ENCODE peak calls at places on chromosomes 12 and 14, in seven cellular contexts. F is lower leg skin; H is AG04450; R is PC-9; I is CD8-positive, alpha-beta T cell; W is AG10803; G is fibroblast of lung. V is an unnamed sample.

GRCh38 chr12:94805749-94806148 is 155.4 kb upstream of the TMCC3 start:
- DNase-seq in W (peak), F (no peak), I (no peak), H (no peak), G (peak), R (no peak), V (peak)

GRCh38 chr12:72030272-72030671 is 91.6 kb downstream of the TPH2 start:
- DNase-seq in I (no peak), R (no peak), G (no peak), H (no peak), W (no peak), F (no peak), V (no peak)

GRCh38 chr14:104080557-104081492 is 4.7 kb upstream of the ASPG start:
- DNase-seq in W (no peak), R (no peak), H (no peak), F (no peak), G (no peak), I (no peak), V (no peak)

GRCh38 chr12:108577458-108577857 is 15.1 kb downstream of the ISCU start:
- DNase-seq in I (no peak), R (no peak), W (no peak), G (no peak), F (no peak), H (no peak), V (no peak)

GRCh38 chr12:124774054-124774461 is 89.6 kb downstream of the SCARB1 start:
- DNase-seq in I (no peak), G (no peak), R (no peak), H (no peak), W (no peak), F (no peak), V (no peak)

GRCh38 chr12:96208801-96209534 is 14.8 kb downstream of the ELK3 start:
- DNase-seq in R (no peak), W (no peak), F (no peak), G (no peak), H (no peak), I (no peak), V (no peak)

GRCh38 chr12:112992541-112993398 is 14.5 kb downstream of the OAS2 start:
- DNase-seq in H (peak), I (peak), G (peak), F (no peak), W (peak), R (peak), V (peak)

GRCh38 chr12:120702629-120703028 is 7.6 kb upstream of the UNC119B start:
- DNase-seq in I (no peak), H (no peak), F (no peak), W (no peak), R (no peak), G (no peak), V (no peak)

GRCh38 chr14:27672047-27672446 is 1074.2 kb upstream of the NOVA1 start:
- DNase-seq in H (no peak), W (no peak), I (no peak), F (no peak), G (peak), R (no peak), V (no peak)

GRCh38 chr12:108457006-108457733 is 57.9 kb upstream of the FICD start:
- DNase-seq in H (no peak), G (peak), F (no peak), W (peak), I (no peak), R (no peak), V (peak)

GRCh38 chr12:118979763-118980406 is 1.5 kb upstream of the SRRM4 start:
- DNase-seq in R (peak), G (peak), W (peak), I (no peak), H (no peak), F (no peak), V (peak)

GRCh38 chr14:90521930-90522483 is 125.2 kb downstream of the CALM1 start:
- DNase-seq in R (no peak), H (no peak), W (no peak), F (no peak), I (no peak), G (no peak), V (no peak)

GRCh38 chr14:40268236-40268635 is 836.0 kb upstream of the FBXO33 start:
- DNase-seq in G (no peak), R (no peak), H (no peak), I (no peak), F (no peak), W (no peak), V (no peak)

GRCh38 chr14:45728448-45729225 is 475.6 kb upstream of the MIS18BP1 start:
- DNase-seq in G (no peak), I (no peak), W (no peak), R (no peak), H (no peak), F (no peak), V (no peak)

GRCh38 chr12:51812871-51813270 is 35.6 kb downstream of the FIGNL2 start:
- DNase-seq in H (no peak), F (no peak), W (no peak), R (no peak), I (no peak), G (no peak), V (no peak)

GRCh38 chr14:24853446-24853845 is 196.5 kb downstream of the STXBP6 start:
- DNase-seq in I (no peak), G (no peak), F (no peak), W (no peak), H (no peak), R (no peak), V (no peak)

GRCh38 chr14:61752626-61753025 is 9.6 kb upstream of the SNAPC1 start:
- DNase-seq in H (no peak), G (no peak), W (no peak), R (peak), I (no peak), F (no peak), V (peak)

GRCh38 chr12:131287015-131287937 is 333.6 kb downstream of the ADGRD1 start:
- DNase-seq in H (no peak), R (no peak), G (no peak), W (no peak), F (peak), I (no peak), V (no peak)

GRCh38 chr12:123670882-123671728 is at the start of gene TCTN2:
- DNase-seq in G (peak), H (peak), R (peak), W (peak), F (peak), I (peak), V (peak)

GRCh38 chr12:47242426-47242825 is 162.7 kb upstream of the AMIGO2 start:
- DNase-seq in I (no peak), H (no peak), G (no peak), F (no peak), W (no peak), R (no peak), V (no peak)

GRCh38 chr12:117878598-117878997 is 90.2 kb downstream of the KSR2 start:
- DNase-seq in W (no peak), F (no peak), G (no peak), H (no peak), R (no peak), I (no peak), V (no peak)

GRCh38 chr12:59085680-59086079 is 165.4 kb upstream of the LRIG3 start:
- DNase-seq in G (peak), I (no peak), R (no peak), H (no peak), W (no peak), F (no peak), V (peak)

GRCh38 chr14:44803239-44803905 is 158.4 kb downstream of the KLHL28 start:
- DNase-seq in H (no peak), F (no peak), G (peak), W (peak), R (no peak), I (no peak), V (peak)

GRCh38 chr14:32329146-32329545 is at the start of gene AKAP6:
- DNase-seq in I (no peak), R (no peak), H (no peak), W (peak), G (no peak), F (no peak), V (no peak)

GRCh38 chr12:64009321-64010068 is 165.0 kb downstream of the SRGAP1 start:
- DNase-seq in I (no peak), R (no peak), H (no peak), F (no peak), W (no peak), G (no peak), V (no peak)

GRCh38 chr12:54208591-54208990 is 19.8 kb upstream of the SMUG1 start:
- DNase-seq in R (no peak), H (no peak), W (no peak), F (no peak), I (no peak), G (no peak), V (no peak)

DNA sequence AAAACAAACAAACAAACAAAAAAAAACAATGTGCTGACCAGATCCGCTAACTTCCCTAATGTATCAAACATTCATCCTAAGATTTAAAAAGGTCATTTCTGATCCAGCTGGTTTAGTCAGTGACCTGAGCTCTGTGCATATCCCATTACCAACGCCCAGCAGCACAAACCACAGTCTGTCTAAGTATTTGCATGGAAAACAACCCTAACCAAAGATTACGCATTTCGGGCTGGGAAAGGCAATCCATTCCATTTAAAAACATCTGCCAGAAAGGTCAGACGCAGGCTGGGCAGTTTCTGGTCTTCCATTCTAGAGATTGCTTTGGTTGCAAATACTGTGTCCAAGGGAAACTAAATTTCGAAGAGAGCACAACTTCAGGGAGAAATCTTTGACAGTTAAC is 234.9 kb downstream of the FLRT2 start:
- DNase-seq in H (no peak), F (no peak), R (no peak), W (no peak), I (no peak), G (peak), V (peak)
- H3K4me3 ChIP-seq in H (no peak), F (no peak), R (no peak), W (no peak), I (no peak), G (no peak), V (no peak)

DNA sequence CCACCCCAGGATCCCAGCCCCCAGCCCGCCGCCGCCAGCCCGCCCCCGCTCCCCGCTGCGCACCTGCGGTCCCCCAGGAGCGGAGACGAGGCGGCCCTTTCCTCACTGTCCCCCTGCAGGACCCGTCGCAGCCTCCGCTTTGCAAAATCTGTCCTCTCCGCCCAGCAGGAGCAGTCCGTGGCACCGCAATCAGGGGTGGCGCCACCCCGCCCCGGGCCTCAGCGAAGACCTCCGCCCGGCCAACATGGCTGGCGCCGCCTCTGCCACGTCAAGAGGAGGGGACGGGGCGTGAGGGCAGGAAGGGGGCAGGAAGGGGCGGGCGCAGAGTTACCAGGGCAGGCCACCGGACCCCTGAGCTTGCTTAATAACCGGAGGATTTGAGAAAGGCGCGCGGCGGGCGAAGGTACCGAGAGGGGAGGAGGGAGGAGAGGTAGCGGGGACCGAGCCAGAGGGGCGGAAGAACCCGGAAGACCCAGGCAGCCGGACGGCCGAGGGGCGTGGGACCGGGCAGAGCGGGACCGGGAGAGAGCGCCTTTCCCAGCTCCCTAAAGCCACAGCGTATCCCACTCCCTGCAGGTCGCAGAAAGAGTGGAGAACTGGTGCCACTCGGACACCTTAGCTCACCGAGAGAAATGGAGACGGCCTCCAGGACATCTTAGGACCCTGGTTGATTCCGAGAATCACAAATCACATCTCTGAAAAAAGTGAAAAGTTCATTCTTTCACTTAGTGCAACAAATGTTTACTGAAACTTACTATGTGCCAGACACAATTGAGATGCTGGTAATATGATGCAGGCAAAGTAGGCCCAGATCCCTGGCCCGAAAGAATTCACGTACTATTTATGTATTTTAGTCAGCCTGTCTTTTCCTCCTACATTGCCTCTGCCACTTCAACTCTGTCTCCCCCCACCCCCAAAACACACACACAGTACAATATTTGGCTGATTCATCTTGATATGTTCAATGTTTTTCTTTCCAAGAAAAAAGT is at the start of gene SEC23A:
- DNase-seq in R (peak), G (peak), H (peak), I (peak), F (peak), W (peak), V (peak)
- TF ChIP-seq CTCF in R (no peak), G (no peak), H (no peak), I (no peak), F (no peak), W (no peak), V (no peak)

DNA sequence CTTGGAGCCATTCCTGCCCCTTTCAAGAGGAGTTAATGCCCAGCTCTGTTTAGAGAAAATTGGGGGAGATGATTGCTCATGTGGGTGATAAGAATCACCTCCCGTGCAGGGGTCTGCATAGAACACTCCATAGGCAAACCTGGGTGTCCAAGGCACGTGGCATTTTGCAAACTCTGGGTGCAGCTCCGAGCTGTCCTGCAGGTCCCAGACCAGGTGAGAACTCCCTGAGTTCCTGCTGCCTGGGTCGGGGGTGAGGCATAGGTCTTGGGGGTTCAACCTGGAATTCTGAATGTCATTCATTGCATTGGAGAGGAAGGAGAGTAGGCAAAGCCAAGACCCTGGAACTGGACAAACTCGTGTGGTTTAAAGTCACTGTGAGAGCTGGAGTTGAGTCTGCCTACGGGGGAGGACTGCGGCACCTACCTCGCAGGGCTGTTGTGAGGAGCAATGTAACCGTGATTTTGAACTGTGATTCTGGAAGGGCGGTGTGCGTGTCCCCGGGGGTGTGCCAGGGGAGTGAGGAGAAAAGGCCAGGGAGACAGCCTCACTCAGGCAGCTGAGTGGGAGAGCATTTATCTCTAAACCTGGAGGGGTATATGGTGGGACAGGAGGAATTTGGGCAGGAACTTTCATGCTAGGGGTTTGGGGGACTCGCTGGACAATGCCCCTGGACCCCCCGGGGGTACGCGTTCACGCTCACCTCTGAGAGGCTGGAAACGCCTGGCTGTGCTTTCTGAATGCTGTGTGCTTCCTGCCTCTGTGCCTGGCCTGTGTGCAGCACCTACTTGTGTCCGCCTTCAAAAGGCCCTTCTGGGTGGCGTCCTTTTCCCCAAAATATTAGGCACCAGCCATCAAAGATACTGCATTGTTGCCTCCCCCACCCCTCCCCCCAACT is 30.4 kb downstream of the MEG3 start:
- DNase-seq in R (no peak), F (no peak), H (no peak), W (no peak), I (no peak), G (no peak), V (no peak)
- H3K4me3 ChIP-seq in R (no peak), F (no peak), H (no peak), W (no peak), I (no peak), G (no peak), V (no peak)

DNA sequence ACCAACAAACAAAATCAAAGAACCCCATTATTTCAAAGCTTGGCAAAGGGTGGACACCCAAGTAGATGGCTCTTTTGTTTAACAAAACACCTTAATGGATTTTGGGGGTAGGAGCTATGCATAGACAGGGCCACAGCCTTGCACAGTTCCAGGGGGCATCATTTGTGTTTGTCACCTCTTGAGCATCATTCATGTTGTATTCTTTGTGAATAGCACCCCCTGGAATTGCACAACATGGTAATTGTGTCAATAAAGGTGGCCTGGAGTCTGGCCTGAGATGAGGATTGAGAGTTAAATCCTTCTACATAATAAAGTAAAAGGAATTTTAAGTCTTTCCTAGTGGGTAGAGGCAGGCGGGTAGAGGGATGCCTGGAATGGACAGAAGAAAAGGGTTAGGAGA is 3.3 kb upstream of the FRS2 start:
- DNase-seq in I (no peak), G (no peak), F (no peak), H (no peak), W (no peak), R (no peak), V (no peak)
- TF ChIP-seq CTCF in I (no peak), G (no peak), F (no peak), H (no peak), W (no peak), R (no peak), V (no peak)

DNA sequence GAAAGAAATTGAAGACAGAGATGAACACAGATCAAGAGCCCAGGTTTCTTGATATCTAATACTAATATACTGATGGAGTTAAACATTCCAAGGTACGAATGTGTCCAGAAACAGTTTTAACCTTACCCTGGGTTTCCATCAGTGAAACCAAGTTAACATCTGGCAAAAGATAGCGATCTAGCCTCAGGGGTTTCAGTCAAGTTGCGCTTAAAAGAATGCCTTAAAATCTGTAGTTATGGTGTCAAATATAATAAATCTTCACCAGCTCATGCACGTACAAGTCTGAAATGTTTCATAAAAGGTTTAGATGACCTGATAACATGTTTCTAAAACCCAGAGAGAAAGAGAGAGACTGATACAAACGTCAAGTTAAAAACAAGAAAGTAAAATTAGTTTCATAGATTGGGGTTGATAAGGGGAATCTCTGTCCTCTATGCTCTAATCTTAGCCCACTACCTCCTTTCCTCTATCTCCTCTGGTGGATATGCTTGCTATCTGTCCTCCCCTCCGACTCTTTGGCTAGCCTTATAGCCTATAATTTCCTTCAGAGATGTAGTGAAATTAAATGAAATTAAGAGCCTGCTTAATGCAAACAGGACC is 18.6 kb upstream of the FOS start:
- DNase-seq in F (no peak), W (peak), H (no peak), R (no peak), G (no peak), I (no peak), V (peak)
- H3K4me3 ChIP-seq in F (no peak), W (no peak), H (no peak), R (no peak), G (no peak), I (no peak), V (peak)